ENCODE peak calls at places on chromosomes 4 and X, in nine cellular contexts. U is endothelial cell of umbilical vein, D is IMR-90, M is fibroblast of lung, B is HCT116, P is PC-3, C is GM12878, E is Karpas-422, G is neuronal stem cell. R is an unnamed sample.

GRCh38 chr4:57131849-57132745 is 21.9 kb upstream of the IGFBP7 start:
- DNase-seq in M (peak; percentile 74), P (peak; percentile 44), C (no peak), B (no peak), G (no peak), D (peak; percentile 24), U (peak; percentile 90), E (no peak), R (no peak)

GRCh38 chr4:152917533-152918395 is 18.4 kb upstream of the FHDC1 start:
- DNase-seq in U (no peak), B (no peak), M (no peak), E (no peak), G (no peak), C (no peak), P (no peak), D (no peak), R (no peak)

GRCh38 chrX:40132751-40133150 is 35.0 kb upstream of the BCOR start:
- DNase-seq in B (peak; percentile 48), M (peak; percentile 86), D (peak; percentile 81), U (peak; percentile 58), C (no peak), P (peak; percentile 80), G (no peak), E (no peak), R (no peak)

GRCh38 chr4:156293657-156294297 is 340.1 kb upstream of the CTSO start:
- DNase-seq in E (no peak), U (peak; percentile 86), B (no peak), M (peak; percentile 94), P (peak; percentile 79), D (peak; percentile 93), G (no peak), C (no peak), R (no peak)

GRCh38 chrX:10173331-10173900 is 16.6 kb downstream of the CLCN4 start:
- DNase-seq in C (no peak), E (no peak), P (no peak), D (peak; percentile 89), M (peak; percentile 95), U (peak; percentile 62), B (no peak), G (peak; percentile 81), R (no peak)

GRCh38 chr4:153474251-153474650 is 8.1 kb downstream of the TMEM131L start:
- DNase-seq in D (no peak), C (no peak), E (no peak), G (no peak), M (no peak), P (no peak), U (no peak), B (no peak), R (no peak)

GRCh38 chr4:1809754-1810502 is 16.8 kb downstream of the FGFR3 start:
- DNase-seq in P (peak; percentile 48), U (peak; percentile 66), M (peak; percentile 27), C (no peak), G (peak; percentile 76), B (peak; percentile 34), E (peak; percentile 92), D (peak; percentile 46), R (peak; percentile 72)

GRCh38 chrX:72540318-72540717 is 32.3 kb downstream of the HDAC8 start:
- DNase-seq in D (peak; percentile 58), M (peak; percentile 28), P (peak; percentile 44), E (peak; percentile 84), G (no peak), C (no peak), B (no peak), U (peak; percentile 30), R (peak; percentile 7)

GRCh38 chr4:125140966-125141495 is 173.7 kb upstream of the FAT4 start:
- DNase-seq in M (peak; percentile 47), E (no peak), D (peak; percentile 74), G (no peak), C (no peak), B (no peak), U (no peak), P (no peak), R (no peak)

GRCh38 chrX:42102586-42103282 is 179.4 kb upstream of the CASK start:
- DNase-seq in P (peak; percentile 2), M (peak; percentile 47), D (no peak), B (no peak), G (no peak), E (no peak), U (no peak), C (no peak), R (no peak)

GRCh38 chrX:147476008-147476407 is 435.7 kb upstream of the FMR1 start:
- DNase-seq in M (no peak), G (no peak), C (no peak), E (peak; percentile 67), B (no peak), U (no peak), D (no peak), P (peak; percentile 35), R (no peak)

GRCh38 chr4:174038481-174038880 is 245.0 kb downstream of the FBXO8 start:
- DNase-seq in M (no peak), U (no peak), B (no peak), D (no peak), E (no peak), P (no peak), C (no peak), G (no peak), R (no peak)

GRCh38 chr4:39230462-39230861 is 48.1 kb downstream of the WDR19 start:
- DNase-seq in P (no peak), M (no peak), E (no peak), C (no peak), G (no peak), B (no peak), D (no peak), U (no peak), R (no peak)

GRCh38 chr4:39228377-39228776 is 46.0 kb downstream of the WDR19 start:
- DNase-seq in U (no peak), G (no peak), P (no peak), E (no peak), C (no peak), D (no peak), B (no peak), M (no peak), R (no peak)

GRCh38 chr4:39232100-39232499 is 49.8 kb downstream of the WDR19 start:
- DNase-seq in D (no peak), C (no peak), B (no peak), E (no peak), G (no peak), M (no peak), P (no peak), U (no peak), R (no peak)

GRCh38 chr4:39231660-39232059 is 49.3 kb downstream of the WDR19 start:
- DNase-seq in D (no peak), M (no peak), C (no peak), E (no peak), U (no peak), P (no peak), B (no peak), G (no peak), R (no peak)

GRCh38 chr4:39227906-39228305 is 45.6 kb downstream of the WDR19 start:
- DNase-seq in U (peak; percentile 80), G (no peak), D (peak; percentile 51), P (no peak), M (peak; percentile 58), E (no peak), C (no peak), B (no peak), R (no peak)
- H3K4me2 ChIP-seq in U (no peak overlapping the region), G (no peak overlapping the region), D (no peak overlapping the region), P (no peak overlapping the region), M (no peak overlapping the region), E (no peak overlapping the region), C (no peak overlapping the region), B (no peak overlapping the region), R (no peak overlapping the region)

DNA sequence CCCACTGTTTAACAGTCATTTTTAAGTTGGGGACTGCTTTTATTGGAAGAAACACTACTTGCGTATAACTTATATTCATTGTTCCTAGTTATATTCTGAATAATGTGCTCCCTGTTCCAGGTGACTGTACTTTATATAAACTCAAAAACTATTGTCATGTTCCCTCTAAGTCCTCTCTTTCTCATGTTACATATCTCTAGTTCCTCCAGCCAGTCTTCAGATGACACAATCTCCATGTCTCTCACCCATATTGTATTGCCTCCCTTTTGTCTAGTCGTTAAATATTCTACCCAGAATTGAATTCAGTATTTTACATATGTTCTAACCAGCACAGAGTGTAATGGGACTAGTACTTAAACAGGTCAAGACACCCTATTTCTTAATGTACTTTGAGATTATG is 5.3 kb downstream of the VAMP7 start:
- DNase-seq in C (no peak), G (no peak), M (no peak), B (no peak), D (no peak), P (no peak), E (no peak), U (no peak), R (no peak)
- H3K9me3 ChIP-seq in C (no peaks in the 10 kb centered on the region), G (no peaks in the 10 kb centered on the region), M (no peaks in the 10 kb centered on the region), B (no peaks in the 10 kb centered on the region), D (no peaks in the 10 kb centered on the region), P (no peaks in the 10 kb centered on the region), E (no peaks in the 10 kb centered on the region), U (no peaks in the 10 kb centered on the region), R (no peaks in the 10 kb centered on the region)

DNA sequence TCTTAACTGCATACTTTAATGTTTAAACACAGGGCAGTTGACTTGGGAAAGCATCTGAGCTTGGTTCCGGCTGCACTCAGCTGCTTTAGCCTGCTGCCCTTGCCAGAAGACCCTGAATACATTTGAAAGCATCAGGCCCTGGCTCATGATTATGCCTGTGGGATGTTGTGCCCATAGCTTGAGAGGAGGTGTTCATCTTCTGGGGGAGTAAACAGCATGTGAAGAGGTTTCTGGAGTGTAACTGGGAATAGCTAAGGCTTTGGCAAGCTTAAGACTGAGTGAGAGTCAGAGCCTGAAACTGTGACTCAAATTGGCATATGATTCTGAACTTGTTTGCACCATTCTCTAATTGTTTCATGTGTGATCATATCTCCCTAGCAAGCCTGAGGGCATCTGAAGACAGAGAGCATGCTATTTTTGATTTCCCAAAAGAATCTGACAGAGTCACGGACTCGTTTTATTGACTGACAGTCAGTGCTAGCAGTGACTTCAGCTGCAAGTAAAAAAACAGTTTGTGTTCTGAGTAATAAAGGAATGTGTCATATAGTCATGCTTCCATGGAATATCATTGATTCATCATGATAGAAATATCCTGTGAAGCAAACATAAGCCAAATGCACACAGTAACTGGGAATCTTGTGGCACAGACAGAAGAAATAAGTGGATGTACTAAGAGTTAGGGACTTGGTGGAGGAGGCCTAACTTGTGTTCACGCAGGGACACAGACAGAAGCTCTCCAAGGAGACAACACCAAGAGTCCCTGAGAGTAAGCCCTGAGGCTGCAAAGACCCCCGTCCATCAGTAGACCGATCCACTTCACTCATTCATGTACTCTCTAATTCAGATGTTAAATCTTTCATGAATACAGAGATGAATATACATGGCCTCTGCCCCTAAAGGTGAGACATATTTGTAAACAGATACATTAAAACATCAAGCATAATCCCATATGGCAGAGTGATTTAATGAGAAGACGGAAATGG is 100.7 kb downstream of the SYNPO2 start:
- DNase-seq in M (peak; percentile 90), E (no peak), G (no peak), U (peak; percentile 21), D (peak; percentile 96), B (no peak), P (peak; percentile 94), C (no peak), R (no peak)
- H3K4me2 ChIP-seq in M (peak overlapping the region; percentile 42), E (no peak overlapping the region), G (no peak overlapping the region), U (no peak overlapping the region), D (peak overlapping the region; percentile 37), B (no peak overlapping the region), P (peak overlapping the region; percentile 65), C (no peak overlapping the region), R (no peak overlapping the region)

DNA sequence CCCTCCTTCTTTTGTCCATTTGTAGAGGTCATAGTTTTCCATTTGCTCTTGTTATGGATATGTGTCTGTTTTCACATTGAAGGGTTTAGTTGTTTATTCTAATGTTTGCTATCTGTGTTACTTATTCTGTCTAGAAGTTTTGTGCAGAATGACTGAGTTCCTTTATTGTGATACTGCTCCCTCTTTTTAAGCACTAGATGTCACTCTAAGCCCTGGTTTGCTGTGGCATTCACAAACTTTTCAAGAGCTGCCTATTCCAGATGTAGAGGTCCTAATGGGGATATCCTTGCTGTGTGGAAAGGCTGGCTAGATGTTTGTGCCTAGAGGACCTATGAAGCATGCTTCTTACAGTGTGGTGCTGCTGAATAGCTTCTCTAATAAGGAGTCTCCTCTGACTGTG is 338.6 kb downstream of the SPIN4 start:
- DNase-seq in D (no peak), G (no peak), U (no peak), B (no peak), E (peak; percentile 43), M (no peak), C (no peak), P (peak; percentile 44), R (no peak)
- H3K9me3 ChIP-seq in D (peaks cover 5% of the 10 kb centered on the region), G (no peaks in the 10 kb centered on the region), U (no peaks in the 10 kb centered on the region), B (no peaks in the 10 kb centered on the region), E (peaks cover 9% of the 10 kb centered on the region), M (no peaks in the 10 kb centered on the region), C (no peaks in the 10 kb centered on the region), P (no peaks in the 10 kb centered on the region), R (no peaks in the 10 kb centered on the region)